ENCODE peak calls at places on chromosomes 2 and 18, in seven cellular contexts. X, K, Z, U, B, N and G are unnamed samples.

GRCh38 chr2:220703279-220703678 is 868.8 kb downstream of the EPHA4 start:
- DNase-seq in X (no peak), K (no peak), Z (no peak), U (peak; percentile 4), B (no peak), N (no peak), G (peak; percentile 49)

GRCh38 chr2:181440919-181441318 is 16.3 kb upstream of the ITGA4 start:
- DNase-seq in X (no peak), K (no peak), Z (no peak), U (no peak), B (no peak), N (no peak), G (no peak)

GRCh38 chr18:36628435-36629094 is 200.2 kb downstream of the TPGS2 start:
- DNase-seq in X (no peak), K (peak; percentile 72), Z (no peak), U (peak; percentile 63), B (no peak), N (no peak), G (peak; percentile 17)

GRCh38 chr2:238290715-238291549 is 2.5 kb upstream of the PER2 start:
- DNase-seq in X (no peak), K (no peak), Z (peak; percentile 32), U (no peak), B (no peak), N (peak; percentile 65), G (no peak)

GRCh38 chr2:47303341-47304148 is 99.4 kb upstream of the MSH2 start:
- DNase-seq in X (no peak), K (no peak), Z (no peak), U (no peak), B (no peak), N (no peak), G (no peak)

GRCh38 chr2:58604096-58604495 is 363.0 kb upstream of the FANCL start:
- DNase-seq in X (no peak), K (no peak), Z (no peak), U (no peak), B (no peak), N (no peak), G (no peak)

GRCh38 chr2:26846881-26847662 is 860 bp upstream of the DPYSL5 start:
- DNase-seq in X (peak; percentile 37), K (no peak), Z (no peak), U (no peak), B (no peak), N (no peak), G (no peak)

GRCh38 chr2:149606251-149606811 is 18.8 kb upstream of the MMADHC start:
- DNase-seq in X (no peak), K (peak; percentile 71), Z (no peak), U (no peak), B (no peak), N (no peak), G (no peak)

GRCh38 chr18:32337821-32338220 is 132.9 kb downstream of the GAREM1 start:
- DNase-seq in X (no peak), K (no peak), Z (no peak), U (no peak), B (no peak), N (no peak), G (no peak)

GRCh38 chr2:2333076-2333475 is 2.0 kb upstream of the MYT1L start:
- DNase-seq in X (peak; percentile 58), K (no peak), Z (no peak), U (no peak), B (no peak), N (no peak), G (no peak)

GRCh38 chr18:25974630-25975077 is 115.8 kb downstream of the SS18 start:
- DNase-seq in X (no peak), K (no peak), Z (no peak), U (no peak), B (no peak), N (no peak), G (no peak)

GRCh38 chr2:215658635-215659305 is 222.9 kb upstream of the FN1 start:
- DNase-seq in X (no peak), K (peak; percentile 44), Z (no peak), U (no peak), B (no peak), N (no peak), G (no peak)

GRCh38 chr2:10412380-10412779 is 35.7 kb downstream of the ODC1 start:
- DNase-seq in X (peak; percentile 41), K (peak; percentile 58), Z (no peak), U (no peak), B (no peak), N (no peak), G (peak; percentile 50)

DNA sequence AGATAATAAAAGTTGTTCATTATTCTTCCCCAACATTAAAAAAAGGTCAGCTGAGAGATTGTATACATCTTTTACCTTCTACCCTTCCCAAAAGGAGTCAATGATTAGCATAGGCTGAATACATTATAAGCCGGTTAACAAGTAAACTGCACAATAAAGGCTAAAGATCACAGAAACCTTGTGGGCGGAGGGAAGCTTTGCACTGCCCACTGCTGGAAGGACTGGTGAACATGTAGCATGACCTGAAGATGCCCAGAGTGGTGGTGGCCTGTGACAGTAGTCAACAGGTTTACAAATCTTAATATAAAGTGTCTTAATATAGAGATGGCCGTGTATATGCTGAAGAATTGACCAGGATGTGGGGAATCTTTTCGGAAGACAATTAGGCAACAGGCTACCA is 35.6 kb downstream of the ARL5A start:
- DNase-seq in X (no peak), K (no peak), Z (no peak), U (no peak), B (no peak), N (no peak), G (no peak)
- TF ChIP-seq CTCF in X (no peak), K (no peak), Z (no peak), U (no peak), B (no peak), N (no peak), G (no peak)

GRCh38 chr2:38540580-38541290 is 62.0 kb downstream of the HNRNPLL start:
- DNase-seq in X (no peak), K (no peak), Z (no peak), U (no peak), B (no peak), N (no peak), G (no peak)

GRCh38 chr2:38535745-38536506 is 66.8 kb downstream of the HNRNPLL start:
- DNase-seq in X (peak; percentile 78), K (peak; percentile 68), Z (peak; percentile 80), U (no peak), B (peak; percentile 86), N (peak; percentile 89), G (peak; percentile 55)

GRCh38 chr2:38539086-38539485 is 63.6 kb downstream of the HNRNPLL start:
- DNase-seq in X (no peak), K (no peak), Z (no peak), U (no peak), B (no peak), N (no peak), G (no peak)

GRCh38 chr2:38535404-38535744 is 67.4 kb downstream of the HNRNPLL start:
- DNase-seq in X (no peak), K (no peak), Z (no peak), U (no peak), B (no peak), N (no peak), G (no peak)

DNA sequence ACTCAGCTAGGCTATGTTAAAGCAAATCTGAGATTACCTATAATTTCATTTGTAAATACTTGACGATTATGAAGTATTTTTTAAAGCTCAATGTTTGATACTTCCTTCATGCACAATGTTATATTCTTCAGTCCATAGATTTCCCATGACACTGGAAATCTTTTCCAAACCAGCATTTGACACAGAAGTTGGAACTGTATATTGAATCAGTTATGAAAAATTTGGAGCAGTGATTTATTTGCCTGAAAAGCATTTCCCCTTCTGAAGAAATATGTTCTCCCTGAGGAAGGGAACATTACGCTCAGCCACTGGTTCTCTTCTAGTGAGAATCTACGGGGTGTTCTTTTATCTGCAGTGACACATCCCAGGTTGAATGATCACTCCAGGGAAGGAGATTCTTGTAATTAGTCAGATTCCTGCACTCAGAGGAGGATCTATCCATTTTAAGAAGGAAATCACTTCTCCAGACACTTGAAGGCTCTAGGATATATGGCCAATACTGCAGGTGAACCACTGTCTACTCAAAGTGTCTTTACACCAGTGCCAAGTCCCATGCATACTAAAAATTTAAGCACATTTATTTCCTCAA is 64.7 kb downstream of the HNRNPLL start:
- DNase-seq in X (no peak), K (no peak), Z (no peak), U (no peak), B (no peak), N (no peak), G (no peak)
- H3K4me3 ChIP-seq in X (no peak overlapping the region), K (no peak overlapping the region), Z (no peak overlapping the region), U (no peak overlapping the region), B (no peak overlapping the region), N (no peak overlapping the region), G (no peak overlapping the region)

GRCh38 chr18:9401166-9401565 is 66.6 kb downstream of the TWSG1 start:
- DNase-seq in X (no peak), K (peak; percentile 11), Z (no peak), U (no peak), B (no peak), N (no peak), G (no peak)

GRCh38 chr18:9405977-9406376 is 69.3 kb upstream of the RALBP1 start:
- DNase-seq in X (no peak), K (no peak), Z (no peak), U (no peak), B (no peak), N (no peak), G (no peak)

GRCh38 chr18:9405130-9405529 is 70.2 kb upstream of the RALBP1 start:
- DNase-seq in X (no peak), K (no peak), Z (no peak), U (no peak), B (no peak), N (no peak), G (no peak)

GRCh38 chr18:9404565-9405060 is 70.0 kb downstream of the TWSG1 start:
- DNase-seq in X (no peak), K (peak; percentile 60), Z (peak; percentile 32), U (no peak), B (peak; percentile 55), N (no peak), G (no peak)

GRCh38 chr18:9403795-9404564 is 69.4 kb downstream of the TWSG1 start:
- DNase-seq in X (no peak), K (no peak), Z (no peak), U (no peak), B (no peak), N (no peak), G (no peak)
- TF ChIP-seq CTCF in X (no peak), K (no peak), Z (no peak), U (no peak), B (no peak), N (no peak), G (no peak)

DNA sequence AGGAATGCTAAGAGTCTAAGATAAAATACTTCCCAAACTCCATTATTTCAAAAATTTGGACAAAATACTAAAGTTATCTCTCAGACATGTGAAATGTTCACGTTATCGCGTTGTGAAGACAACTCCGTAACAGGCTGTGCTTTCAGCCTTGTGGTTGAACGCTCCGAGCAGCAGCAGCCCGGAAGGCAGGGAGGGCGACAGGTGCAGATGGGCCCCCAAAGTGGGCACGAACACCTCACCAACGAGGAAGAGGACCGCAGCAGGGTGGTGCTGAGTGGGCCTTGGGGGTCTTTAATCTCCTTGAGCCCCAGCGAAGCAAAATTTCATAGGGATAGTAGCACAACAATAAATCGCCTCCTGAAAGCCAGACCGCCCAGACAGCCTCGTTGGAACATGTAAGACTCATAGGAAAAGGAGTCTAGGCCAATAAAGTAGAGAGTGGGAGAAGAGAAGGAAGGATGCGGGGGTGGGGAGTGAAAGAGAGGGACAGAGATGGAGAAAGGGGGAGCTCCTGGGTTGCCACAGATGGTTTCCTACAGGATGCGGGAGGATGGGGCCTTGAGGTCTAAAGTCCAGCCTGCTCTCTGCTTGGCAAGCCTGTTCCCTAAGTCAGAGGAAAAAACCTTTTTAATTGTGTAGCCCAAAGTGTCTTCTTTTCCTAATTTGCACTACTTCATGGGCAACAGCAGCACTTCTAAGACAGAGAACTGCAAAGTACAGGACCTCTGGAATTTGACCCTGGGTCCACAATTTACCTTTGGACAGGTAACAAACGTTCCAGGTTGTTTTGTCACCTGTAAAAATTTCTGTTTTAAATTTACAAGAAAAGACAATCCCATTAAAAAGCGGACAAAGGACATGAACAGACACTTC is 1.3 kb upstream of the FAM110C start:
- DNase-seq in X (no peak), K (no peak), Z (no peak), U (no peak), B (peak; percentile 44), N (no peak), G (no peak)
- H3K4me3 ChIP-seq in X (peak overlapping the region; percentile 58), K (no peak overlapping the region), Z (peak overlapping the region; percentile 57), U (no peak overlapping the region), B (peak overlapping the region; percentile 46), N (peak overlapping the region; percentile 93), G (no peak overlapping the region)